ENCODE peak calls at places on chromosomes 4 and X, in nine cellular contexts. G is HL-60, O is pancreas, J is substantia nigra, T is caudate nucleus, F is aorta, H is ovary, U is tibial nerve, Q is kidney. Z is an unnamed sample.
A peak's percentile ranks its signal among the peaks of the same experiment; 100 is the strongest.

GRCh38 chrX:143306991-143307965 is 210.0 kb downstream of the SPANXN3 start:
- DNase-seq in U (no peak), J (no peak), O (peak; percentile 29), F (no peak), T (no peak), G (no peak), Q (no peak), H (no peak), Z (no peak)

GRCh38 chr4:179855471-179855870 is 2387.7 kb upstream of the TENM3 start:
- DNase-seq in G (no peak), H (no peak), T (no peak), Q (no peak), F (no peak), U (no peak), J (no peak), O (no peak), Z (no peak)

GRCh38 chr4:98352403-98352802 is 91.2 kb downstream of the RAP1GDS1 start:
- DNase-seq in O (no peak), T (no peak), H (no peak), F (no peak), U (no peak), G (peak; percentile 23), Q (no peak), J (no peak), Z (no peak)

GRCh38 chr4:81040175-81040659 is 9.7 kb downstream of the BMP3 start:
- DNase-seq in T (no peak), O (no peak), F (no peak), H (no peak), G (peak; percentile 8), Q (no peak), U (no peak), J (peak; percentile 22), Z (no peak)

GRCh38 chrX:142201113-142201512 is 4.0 kb downstream of the MAGEC2 start:
- DNase-seq in O (no peak), T (no peak), H (no peak), F (no peak), U (no peak), Q (no peak), J (no peak), G (no peak), Z (no peak)

GRCh38 chr4:40582413-40582812 is 47.3 kb downstream of the RBM47 start:
- DNase-seq in H (no peak), F (no peak), O (no peak), T (no peak), Q (no peak), J (no peak), G (no peak), U (no peak), Z (no peak)

GRCh38 chrX:11100281-11101035 is 10.7 kb upstream of the HCCS start:
- DNase-seq in J (peak; percentile 36), O (no peak), G (no peak), U (no peak), T (no peak), F (no peak), Q (no peak), H (peak; percentile 50), Z (no peak)

GRCh38 chr4:143384381-143384994 is 47.8 kb downstream of the GAB1 start:
- DNase-seq in U (no peak), J (no peak), T (no peak), O (no peak), H (no peak), G (no peak), F (no peak), Q (no peak), Z (no peak)

GRCh38 chr4:37245391-37245954 is 930 bp downstream of the NWD2 start:
- DNase-seq in Q (no peak), F (no peak), H (no peak), J (no peak), O (no peak), T (no peak), G (no peak), U (no peak), Z (no peak)

GRCh38 chr4:94588900-94589693 is 137.4 kb downstream of the PDLIM5 start:
- DNase-seq in U (no peak), O (no peak), G (no peak), H (no peak), Q (no peak), F (no peak), T (no peak), J (no peak), Z (no peak)

GRCh38 chr4:105548483-105548882 is 3.9 kb upstream of the ARHGEF38 start:
- DNase-seq in H (no peak), J (no peak), U (no peak), F (no peak), Q (no peak), G (no peak), O (no peak), T (no peak), Z (no peak)

GRCh38 chrX:108091878-108092291 is 307 bp downstream of the ATG4A start:
- DNase-seq in U (no peak), H (no peak), J (no peak), Q (no peak), O (no peak), G (no peak), F (no peak), T (no peak), Z (no peak)

GRCh38 chr4:156971623-156972369 is at the start of gene PDGFC:
- DNase-seq in T (peak; percentile 55), G (peak; percentile 36), F (peak; percentile 93), J (peak; percentile 70), O (peak; percentile 84), H (peak; percentile 82), Q (peak; percentile 94), U (peak; percentile 31), Z (peak; percentile 69)

GRCh38 chr4:62550106-62550505 is 1350.0 kb downstream of the ADGRL3 start:
- DNase-seq in H (no peak), F (no peak), G (no peak), U (no peak), T (no peak), J (no peak), O (no peak), Q (no peak), Z (no peak)

GRCh38 chrX:101078716-101079115 is at the start of gene TMEM35A:
- DNase-seq in U (no peak), O (no peak), T (no peak), Q (no peak), G (no peak), J (no peak), F (no peak), H (peak; percentile 23), Z (no peak)

GRCh38 chr4:2363056-2363719 is 55.3 kb downstream of the ZFYVE28 start:
- DNase-seq in H (peak; percentile 69), F (peak; percentile 62), U (no peak), T (no peak), J (no peak), O (peak; percentile 82), Q (peak; percentile 55), G (no peak), Z (peak; percentile 50)

GRCh38 chr4:73189274-73189810 is 69.3 kb downstream of the ANKRD17 start:
- DNase-seq in U (no peak), O (no peak), J (no peak), H (no peak), G (no peak), F (no peak), Q (no peak), T (no peak), Z (no peak)

GRCh38 chr4:5784960-5785611 is 74.1 kb downstream of the EVC start:
- DNase-seq in T (no peak), F (no peak), U (no peak), G (no peak), H (no peak), J (no peak), Q (peak; percentile 35), O (no peak), Z (no peak)

GRCh38 chrX:123263246-123263757 is 79.2 kb downstream of the GRIA3 start:
- DNase-seq in T (no peak), G (no peak), U (no peak), F (no peak), Q (no peak), H (no peak), O (no peak), J (no peak), Z (no peak)

GRCh38 chr4:7906171-7906581 is 33.5 kb downstream of the AFAP1 start:
- DNase-seq in Q (no peak), G (no peak), F (no peak), O (no peak), J (no peak), H (no peak), T (no peak), U (no peak), Z (no peak)

DNA sequence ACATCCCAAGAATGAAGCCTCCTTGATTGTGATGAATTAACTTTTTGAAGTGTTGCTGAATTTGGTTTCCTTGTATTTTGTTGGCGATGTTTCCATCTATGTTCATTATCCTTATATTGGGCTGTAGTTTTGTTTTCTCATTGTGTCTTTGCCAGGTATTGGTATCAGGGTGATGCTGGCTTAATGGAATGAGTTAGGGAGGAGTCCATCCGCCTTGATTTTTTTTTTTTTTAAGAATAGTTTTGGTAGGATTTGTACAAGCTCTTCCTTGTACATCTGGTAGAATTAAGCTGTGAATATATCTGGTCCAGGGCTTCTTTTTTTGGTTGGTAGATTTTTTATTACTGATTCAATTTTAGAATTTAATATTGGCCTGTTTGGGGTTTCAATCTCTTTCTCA is 166.1 kb upstream of the WDFY3 start:
- DNase-seq in H (no peak), T (no peak), F (no peak), Q (no peak), U (no peak), J (no peak), O (no peak), G (no peak), Z (no peak)
- H3K27ac ChIP-seq in H (no peak overlapping the region), T (no peak overlapping the region), F (no peak overlapping the region), Q (no peak overlapping the region), U (no peak overlapping the region), J (no peak overlapping the region), O (no peak overlapping the region), G (no peak overlapping the region), Z (no peak overlapping the region)

GRCh38 chr4:24472514-24473308 is 111.6 kb downstream of the DHX15 start:
- DNase-seq in Q (peak; percentile 94), F (peak; percentile 94), H (peak; percentile 81), J (peak; percentile 72), O (peak; percentile 73), U (peak; percentile 68), G (peak; percentile 46), T (peak; percentile 83), Z (peak; percentile 72)
- H3K27ac ChIP-seq in Q (no peak overlapping the region), F (no peak overlapping the region), H (peak overlapping the region; percentile 12), J (no peak overlapping the region), O (no peak overlapping the region), U (peak overlapping the region; percentile 78), G (no peak overlapping the region), T (peak overlapping the region; percentile 36), Z (no peak overlapping the region)

DNA sequence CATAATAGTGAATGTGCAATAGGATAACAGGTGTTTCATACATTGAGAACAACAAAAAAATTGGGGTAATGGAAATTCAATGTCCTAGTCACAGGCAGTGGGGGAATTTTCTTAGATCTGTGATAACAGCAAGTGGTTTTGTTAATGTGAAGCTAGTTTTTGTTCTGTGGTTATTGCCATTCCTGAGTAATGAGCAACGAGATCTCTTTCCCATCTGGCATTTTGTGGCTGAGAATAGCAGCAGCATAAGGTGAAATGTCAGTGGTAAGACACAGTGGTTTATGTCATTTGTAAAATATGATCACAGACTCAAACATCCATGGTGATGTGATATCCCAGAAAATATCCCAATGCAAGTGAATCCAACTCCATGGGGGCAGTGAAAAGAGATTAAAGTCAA is 497.5 kb downstream of the KCNIP4 start:
- DNase-seq in F (no peak), Q (no peak), H (no peak), O (no peak), J (no peak), G (no peak), T (no peak), U (no peak), Z (no peak)
- H3K27ac ChIP-seq in F (no peak overlapping the region), Q (no peak overlapping the region), H (no peak overlapping the region), O (no peak overlapping the region), J (no peak overlapping the region), G (no peak overlapping the region), T (no peak overlapping the region), U (no peak overlapping the region), Z (no peak overlapping the region)

GRCh38 chr4:54230479-54231418 is 1.7 kb downstream of the PDGFRA start:
- DNase-seq in U (no peak), J (no peak), O (no peak), F (peak; percentile 84), Q (peak; percentile 77), G (no peak), H (peak; percentile 72), T (no peak), Z (peak; percentile 45)
- H3K27ac ChIP-seq in U (peak overlapping the region; percentile 64), J (no peak overlapping the region), O (no peak overlapping the region), F (peak overlapping the region; percentile 86), Q (peak overlapping the region; percentile 15), G (no peak overlapping the region), H (peak overlapping the region; percentile 81), T (no peak overlapping the region), Z (peak overlapping the region; percentile 93)